ENCODE peak calls at places on chromosomes 3 and 15, in nine cellular contexts. Y, V, I, T, C, S, B, L and M are unnamed samples.

GRCh38 chr3:46098319-46098761 is 71.1 kb upstream of the XCR1 start:
- DNase-seq in T (no peak), L (no peak), S (no peak), C (peak; percentile 72), Y (peak; percentile 78), V (peak; percentile 91), I (no peak), B (no peak), M (peak; percentile 60)

GRCh38 chr15:89356634-89357298 is 22.1 kb upstream of the POLG start:
- DNase-seq in S (peak; percentile 38), Y (no peak), C (peak; percentile 36), T (no peak), I (no peak), B (peak; percentile 17), L (no peak), V (no peak), M (no peak)

GRCh38 chr15:99507732-99508571 is 57.8 kb upstream of the MEF2A start:
- DNase-seq in B (peak; percentile 34), V (no peak), Y (peak; percentile 36), I (no peak), C (no peak), T (no peak), L (no peak), S (no peak), M (peak; percentile 65)

GRCh38 chr15:50181206-50181982 is 602 bp upstream of the SLC27A2 start:
- DNase-seq in V (no peak), L (no peak), T (no peak), Y (no peak), B (no peak), C (no peak), I (no peak), S (no peak), M (no peak)

GRCh38 chr15:97615114-97615513 is 345.4 kb upstream of the ARRDC4 start:
- DNase-seq in L (no peak), T (no peak), I (no peak), S (no peak), C (no peak), Y (no peak), V (no peak), B (no peak), M (no peak)

GRCh38 chr3:126512026-126512425 is 5.5 kb downstream of the UROC1 start:
- DNase-seq in C (no peak), T (no peak), Y (no peak), V (no peak), L (no peak), B (no peak), S (no peak), I (no peak), M (no peak)

GRCh38 chr15:65377105-65377975 is 462 bp downstream of the IGDCC3 start:
- DNase-seq in I (peak; percentile 79), V (peak; percentile 41), S (no peak), T (no peak), C (peak; percentile 36), L (peak; percentile 40), B (no peak), Y (no peak), M (no peak)

GRCh38 chr3:57165637-57166036 is 484 bp upstream of the IL17RD start:
- DNase-seq in S (no peak), Y (no peak), V (no peak), B (no peak), T (no peak), L (no peak), C (no peak), I (no peak), M (no peak)

GRCh38 chr15:100873029-100873677 is 6.5 kb upstream of the ALDH1A3 start:
- DNase-seq in L (peak; percentile 79), S (peak; percentile 77), I (no peak), B (peak; percentile 73), Y (peak; percentile 77), C (peak; percentile 85), T (peak; percentile 42), V (peak; percentile 87), M (peak; percentile 82)

GRCh38 chr3:56323986-56324420 is 144.3 kb downstream of the ERC2 start:
- DNase-seq in Y (peak; percentile 80), B (no peak), I (no peak), L (peak; percentile 12), T (peak; percentile 57), S (peak; percentile 47), V (peak; percentile 78), C (peak; percentile 61), M (peak; percentile 69)

GRCh38 chr15:62503451-62503850 is 338.4 kb upstream of the C2CD4B start:
- DNase-seq in V (peak; percentile 34), C (peak; percentile 24), B (no peak), Y (no peak), L (no peak), I (no peak), T (no peak), S (no peak), M (peak; percentile 20)

GRCh38 chr15:101050647-101051290 is 131.6 kb downstream of the LRRK1 start:
- DNase-seq in T (no peak), S (no peak), L (no peak), I (peak; percentile 41), V (no peak), C (no peak), Y (no peak), B (no peak), M (no peak)

GRCh38 chr3:171044828-171045793 is 18.6 kb upstream of the SLC2A2 start:
- DNase-seq in S (peak; percentile 74), B (no peak), T (no peak), Y (peak; percentile 67), I (no peak), C (peak; percentile 47), L (no peak), V (peak; percentile 97), M (peak; percentile 10)

GRCh38 chr3:196688349-196688748 is 23.7 kb downstream of the CEP19 start:
- DNase-seq in I (no peak), S (no peak), L (no peak), T (no peak), Y (peak; percentile 88), C (peak; percentile 59), V (peak; percentile 92), B (no peak), M (peak; percentile 78)

GRCh38 chr3:145882416-145882815 is 278.6 kb downstream of the PLOD2 start:
- DNase-seq in T (no peak), Y (peak; percentile 70), S (no peak), V (peak; percentile 31), B (no peak), I (no peak), C (peak; percentile 3), L (no peak), M (peak; percentile 71)

GRCh38 chr3:174581551-174581950 is 277.6 kb upstream of the NAALADL2 start:
- DNase-seq in V (peak; percentile 4), I (no peak), L (no peak), S (no peak), C (peak; percentile 25), B (no peak), T (no peak), Y (no peak), M (no peak)

GRCh38 chr15:51558421-51558820 is 64.2 kb downstream of the DMXL2 start:
- DNase-seq in S (no peak), C (no peak), B (no peak), T (no peak), Y (no peak), V (no peak), L (no peak), I (no peak), M (no peak)

GRCh38 chr3:104629038-104629437 is 737.7 kb upstream of the ALCAM start:
- DNase-seq in Y (peak; percentile 67), L (peak; percentile 38), B (no peak), V (peak; percentile 78), C (peak; percentile 93), I (no peak), S (peak; percentile 64), T (no peak), M (peak; percentile 72)